ENCODE peak calls at places on chromosomes 1 and 21, in six cellular contexts. P, B, V, U, L and S are unnamed samples.

GRCh38 chr1:198232407-198232806 is 75.6 kb downstream of the NEK7 start:
- DNase-seq in P (no peak), B (no peak), V (no peak), U (no peak), L (no peak), S (no peak)

GRCh38 chr21:44840771-44841170 is 22.9 kb upstream of the SUMO3 start:
- DNase-seq in P (no peak), B (no peak), V (no peak), U (no peak), L (no peak), S (no peak)

GRCh38 chr1:82423174-82423815 is 622.6 kb downstream of the ADGRL2 start:
- DNase-seq in P (no peak), B (no peak), V (no peak), U (no peak), L (no peak), S (no peak)

GRCh38 chr21:41667136-41667535 is 99.7 kb downstream of the RIPK4 start:
- DNase-seq in P (no peak), B (no peak), V (no peak), U (no peak), L (no peak), S (no peak)

GRCh38 chr1:151058682-151059341 is 610 bp downstream of the CDC42SE1 start:
- DNase-seq in P (peak), B (no peak), V (no peak), U (no peak), L (no peak), S (no peak)

GRCh38 chr1:19356266-19356665 is 44.1 kb downstream of the SLC66A1 start:
- DNase-seq in P (peak), B (no peak), V (no peak), U (no peak), L (no peak), S (no peak)

GRCh38 chr1:234250747-234251146 is 122.5 kb upstream of the COA6 start:
- DNase-seq in P (no peak), B (no peak), V (no peak), U (no peak), L (no peak), S (no peak)

GRCh38 chr1:230286166-230286889 is 139.8 kb downstream of the PGBD5 start:
- DNase-seq in P (no peak), B (no peak), V (no peak), U (no peak), L (no peak), S (no peak)

GRCh38 chr1:51236548-51237312 is 657 bp downstream of the RNF11 start:
- DNase-seq in P (peak), B (no peak), V (no peak), U (peak), L (no peak), S (no peak)

GRCh38 chr1:157739229-157739901 is 37.6 kb downstream of the FCRL2 start:
- DNase-seq in P (no peak), B (no peak), V (no peak), U (no peak), L (no peak), S (peak)

GRCh38 chr1:185567006-185567405 is 167.2 kb upstream of the HMCN1 start:
- DNase-seq in P (peak), B (no peak), V (no peak), U (peak), L (no peak), S (peak)

GRCh38 chr1:10489291-10490055 is 14.7 kb downstream of the PEX14 start:
- DNase-seq in P (peak), B (no peak), V (no peak), U (no peak), L (no peak), S (no peak)

GRCh38 chr1:114703242-114703641 is 7.9 kb upstream of the AMPD1 start:
- DNase-seq in P (no peak), B (no peak), V (no peak), U (no peak), L (no peak), S (no peak)

GRCh38 chr1:46448109-46448911 is 41.3 kb upstream of the DMBX1 start:
- DNase-seq in P (no peak), B (no peak), V (peak), U (no peak), L (no peak), S (no peak)

GRCh38 chr1:221878134-221878533 is 136.2 kb upstream of the DUSP10 start:
- DNase-seq in P (no peak), B (no peak), V (no peak), U (no peak), L (no peak), S (no peak)

GRCh38 chr1:156571261-156571958 is 955 bp downstream of the IQGAP3 start:
- DNase-seq in P (peak), B (no peak), V (no peak), U (peak), L (no peak), S (peak)

GRCh38 chr1:108208724-108209404 is 8.7 kb upstream of the SLC25A24 start:
- DNase-seq in P (no peak), B (no peak), V (no peak), U (no peak), L (no peak), S (no peak)

GRCh38 chr1:50992532-50993318 is 22.7 kb downstream of the CDKN2C start:
- DNase-seq in P (no peak), B (no peak), V (no peak), U (no peak), L (no peak), S (no peak)

GRCh38 chr1:161727343-161727924 is 6.1 kb downstream of the FCRLB start:
- DNase-seq in P (no peak), B (no peak), V (no peak), U (peak), L (no peak), S (peak)

GRCh38 chr1:152348447-152348846 is 11.4 kb downstream of the FLG2 start:
- DNase-seq in P (no peak), B (no peak), V (no peak), U (no peak), L (no peak), S (no peak)

GRCh38 chr1:89610457-89610991 is 22.4 kb upstream of the LRRC8C start:
- DNase-seq in P (no peak), B (no peak), V (no peak), U (no peak), L (no peak), S (no peak)

GRCh38 chr1:176733661-176734060 is 270.7 kb downstream of the PAPPA2 start:
- DNase-seq in P (no peak), B (no peak), V (no peak), U (no peak), L (no peak), S (no peak)

GRCh38 chr1:19468397-19468956 is 16.9 kb downstream of the CAPZB start:
- DNase-seq in P (no peak), B (no peak), V (no peak), U (no peak), L (no peak), S (no peak)

GRCh38 chr1:28986296-28986910 is 72.0 kb downstream of the EPB41 start:
- DNase-seq in P (no peak), B (no peak), V (no peak), U (no peak), L (no peak), S (no peak)

GRCh38 chr1:180842890-180843289 is 69.8 kb upstream of the KIAA1614 start:
- DNase-seq in P (peak), B (no peak), V (no peak), U (peak), L (no peak), S (no peak)

GRCh38 chr1:45806129-45806528 is 2.7 kb downstream of the MAST2 start:
- DNase-seq in P (no peak), B (no peak), V (no peak), U (no peak), L (no peak), S (no peak)

GRCh38 chr1:220011620-220012019 is 34.7 kb downstream of the EPRS1 start:
- DNase-seq in P (no peak), B (no peak), V (no peak), U (no peak), L (no peak), S (no peak)

GRCh38 chr21:33419538-33420123 is 16.4 kb downstream of the IFNGR2 start:
- DNase-seq in P (no peak), B (no peak), V (no peak), U (peak), L (no peak), S (no peak)

GRCh38 chr21:41444703-41445464 is 18.8 kb downstream of the MX1 start:
- DNase-seq in P (no peak), B (no peak), V (no peak), U (no peak), L (no peak), S (no peak)

GRCh38 chr21:45309069-45309521 is 21.4 kb upstream of the POFUT2 start:
- DNase-seq in P (no peak), B (no peak), V (peak), U (peak), L (no peak), S (peak)

GRCh38 chr1:184802739-184803492 is 48.3 kb upstream of the EDEM3 start:
- DNase-seq in P (no peak), B (no peak), V (no peak), U (peak), L (no peak), S (no peak)

GRCh38 chr21:43598416-43599120 is 60.7 kb downstream of the HSF2BP start:
- DNase-seq in P (no peak), B (no peak), V (no peak), U (peak), L (no peak), S (no peak)

GRCh38 chr1:169779150-169779549 is 15.6 kb downstream of the METTL18 start:
- DNase-seq in P (no peak), B (no peak), V (no peak), U (peak), L (no peak), S (no peak)